ENCODE peak calls at places on chromosome 15, in five cellular contexts. N, T, G, Z and H are unnamed samples.

GRCh38 chr15:59303641-59304433 is 68.8 kb downstream of the MYO1E start:
- DNase-seq in N (no peak), T (peak), G (no peak), Z (no peak), H (peak)

GRCh38 chr15:23497710-23498111 is 50.7 kb upstream of the GOLGA6L2 start:
- DNase-seq in N (no peak), T (peak), G (no peak), Z (peak), H (no peak)

GRCh38 chr15:63192604-63193206 is 3.3 kb downstream of the RAB8B start:
- DNase-seq in N (peak), T (no peak), G (no peak), Z (no peak), H (no peak)

GRCh38 chr15:69424748-69425413 is 10.7 kb downstream of the KIF23 start:
- DNase-seq in N (no peak), T (no peak), G (no peak), Z (no peak), H (peak)

GRCh38 chr15:90230071-90230494 is 3.7 kb downstream of the CIB1 start:
- DNase-seq in N (no peak), T (no peak), G (no peak), Z (no peak), H (no peak)

GRCh38 chr15:28961391-28961790 is 75.6 kb downstream of the APBA2 start:
- DNase-seq in N (peak), T (no peak), G (no peak), Z (no peak), H (no peak)

GRCh38 chr15:60583946-60584345 is 105.0 kb upstream of the ICE2 start:
- DNase-seq in N (no peak), T (peak), G (no peak), Z (no peak), H (no peak)

GRCh38 chr15:66897381-66897780 is 168.0 kb upstream of the SMAD3 start:
- DNase-seq in N (no peak), T (no peak), G (no peak), Z (no peak), H (no peak)

GRCh38 chr15:27028836-27029482 is 58.0 kb downstream of the GABRG3 start:
- DNase-seq in N (no peak), T (no peak), G (no peak), Z (no peak), H (no peak)

GRCh38 chr15:71823801-71824200 is 13.4 kb downstream of the NR2E3 start:
- DNase-seq in N (no peak), T (no peak), G (no peak), Z (no peak), H (no peak)

GRCh38 chr15:40754574-40754882 is 526 bp downstream of the RMDN3 start:
- DNase-seq in N (no peak), T (no peak), G (no peak), Z (no peak), H (no peak)

GRCh38 chr15:70165811-70166284 is 68.1 kb upstream of the TLE3 start:
- DNase-seq in N (no peak), T (no peak), G (no peak), Z (no peak), H (no peak)

GRCh38 chr15:75235760-75236729 is 22.1 kb upstream of the GOLGA6C start:
- DNase-seq in N (no peak), T (no peak), G (no peak), Z (no peak), H (no peak)

GRCh38 chr15:67196672-67197363 is 57.6 kb downstream of the AAGAB start:
- DNase-seq in N (no peak), T (peak), G (no peak), Z (peak), H (peak)

GRCh38 chr15:80695911-80696651 is 971 bp downstream of the ABHD17C start:
- DNase-seq in N (peak), T (peak), G (no peak), Z (no peak), H (no peak)

GRCh38 chr15:56893349-56893678 is 25.1 kb upstream of the TCF12 start:
- DNase-seq in N (no peak), T (no peak), G (no peak), Z (no peak), H (no peak)

GRCh38 chr15:81274255-81274654 is 49.7 kb downstream of the STARD5 start:
- DNase-seq in N (no peak), T (no peak), G (no peak), Z (no peak), H (no peak)

GRCh38 chr15:59722451-59722850 is 33.3 kb upstream of the BNIP2 start:
- DNase-seq in N (no peak), T (no peak), G (no peak), Z (no peak), H (no peak)

DNA sequence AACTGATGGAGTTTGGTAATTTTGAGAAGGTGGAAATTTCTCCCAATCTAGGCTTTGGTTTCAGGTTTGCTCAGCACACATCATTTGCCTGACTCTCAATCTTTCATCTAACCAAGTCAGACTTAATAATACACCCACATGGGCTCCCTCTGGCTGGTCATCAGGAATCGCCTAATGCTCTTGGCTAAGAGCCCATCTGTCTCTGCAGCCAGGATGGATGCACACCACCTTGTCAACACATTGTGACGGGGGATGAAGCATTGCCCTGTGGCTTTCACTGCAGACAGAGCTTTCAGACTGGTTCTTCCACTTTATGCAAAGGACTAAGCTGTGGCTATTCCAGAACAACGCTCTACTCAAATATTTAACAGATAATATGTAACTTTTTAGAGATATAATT is 3.0 kb upstream of the HDGFL3 start:
- DNase-seq in N (no peak), T (no peak), G (no peak), Z (no peak), H (no peak)
- TF ChIP-seq RAD21 in N (no peak), T (no peak), G (no peak), Z (no peak), H (no peak)

GRCh38 chr15:47503884-47504283 is 213.4 kb upstream of the SEMA6D start:
- DNase-seq in N (no peak), T (no peak), G (no peak), Z (no peak), H (no peak)

GRCh38 chr15:47506543-47507090 is 210.7 kb upstream of the SEMA6D start:
- DNase-seq in N (no peak), T (no peak), G (no peak), Z (no peak), H (no peak)

GRCh38 chr15:47507221-47507985 is 209.9 kb upstream of the SEMA6D start:
- DNase-seq in N (no peak), T (no peak), G (no peak), Z (no peak), H (no peak)

GRCh38 chr15:47505712-47506542 is 211.4 kb upstream of the SEMA6D start:
- DNase-seq in N (no peak), T (no peak), G (no peak), Z (no peak), H (peak)

GRCh38 chr15:47504624-47505256 is 212.6 kb upstream of the SEMA6D start:
- DNase-seq in N (no peak), T (no peak), G (no peak), Z (no peak), H (no peak)
- TF ChIP-seq RAD21 in N (no peak), T (no peak), G (no peak), Z (no peak), H (no peak)

GRCh38 chr15:34799825-34800168 is 4.4 kb upstream of the ACTC1 start:
- DNase-seq in N (no peak), T (no peak), G (no peak), Z (no peak), H (no peak)
- TF ChIP-seq RAD21 in N (no peak), T (no peak), G (no peak), Z (no peak), H (no peak)

GRCh38 chr15:49135893-49136292 is 19.5 kb downstream of the COPS2 start:
- DNase-seq in N (no peak), T (peak), G (no peak), Z (no peak), H (peak)
- TF ChIP-seq RAD21 in N (no peak), T (no peak), G (no peak), Z (no peak), H (no peak)